ENCODE peak calls at places on chromosomes 3 and 15, in seven cellular contexts. N is AG09309; J is OCI-LY7; X is mesothelial cell of epicardium; B is activated CD8-positive, alpha-beta T cell treated with anti-CD3 and anti-CD28 coated beads for 36 hours; Z is brain microvascular endothelial cell; T is lower leg skin. Q is an unnamed sample.

GRCh38 chr3:177071496-177072156 is 125.7 kb downstream of the TBL1XR1 start:
- DNase-seq in N (no peak), J (no peak), X (no peak), B (no peak), Z (no peak), T (no peak), Q (no peak)

GRCh38 chr15:33860749-33861148 is 107.5 kb upstream of the CHRM5 start:
- DNase-seq in N (no peak), J (no peak), X (no peak), B (no peak), Z (peak; percentile 50), T (no peak), Q (no peak)

GRCh38 chr15:81407679-81408078 is 33.7 kb upstream of the TMC3 start:
- DNase-seq in N (no peak), J (no peak), X (no peak), B (no peak), Z (no peak), T (no peak), Q (no peak)

GRCh38 chr3:124053871-124054270 is 61.9 kb upstream of the ROPN1 start:
- DNase-seq in N (no peak), J (no peak), X (no peak), B (no peak), Z (no peak), T (no peak), Q (no peak)

GRCh38 chr3:128485283-128486156 is 7.5 kb downstream of the GATA2 start:
- DNase-seq in N (no peak), J (no peak), X (no peak), B (no peak), Z (no peak), T (no peak), Q (no peak)

GRCh38 chr15:92944946-92945521 is 44.9 kb downstream of the CHD2 start:
- DNase-seq in N (no peak), J (no peak), X (no peak), B (no peak), Z (no peak), T (no peak), Q (no peak)

GRCh38 chr3:179286331-179286730 is 35.4 kb upstream of the KCNMB3 start:
- DNase-seq in N (no peak), J (no peak), X (no peak), B (no peak), Z (no peak), T (no peak), Q (no peak)

GRCh38 chr3:23314981-23315805 is 112.1 kb downstream of the UBE2E2 start:
- DNase-seq in N (no peak), J (no peak), X (no peak), B (no peak), Z (no peak), T (no peak), Q (no peak)

GRCh38 chr3:87494264-87494663 is 217.9 kb upstream of the POU1F1 start:
- DNase-seq in N (no peak), J (no peak), X (no peak), B (no peak), Z (no peak), T (no peak), Q (no peak)

GRCh38 chr3:175914785-175915184 is 1055.7 kb downstream of the NAALADL2 start:
- DNase-seq in N (no peak), J (no peak), X (no peak), B (no peak), Z (no peak), T (no peak), Q (peak; percentile 9)

GRCh38 chr3:26550413-26550812 is 72.2 kb upstream of the LRRC3B start:
- DNase-seq in N (no peak), J (no peak), X (no peak), B (no peak), Z (no peak), T (no peak), Q (no peak)

GRCh38 chr3:162491957-162492356 is 995.3 kb downstream of the OTOL1 start:
- DNase-seq in N (no peak), J (no peak), X (no peak), B (no peak), Z (no peak), T (no peak), Q (no peak)

GRCh38 chr15:33700695-33701303 is 267.5 kb upstream of the CHRM5 start:
- DNase-seq in N (peak; percentile 24), J (peak; percentile 65), X (peak; percentile 82), B (peak; percentile 76), Z (peak; percentile 85), T (peak; percentile 93), Q (peak; percentile 55)

GRCh38 chr3:57221883-57222282 is 5.6 kb upstream of the APPL1 start:
- DNase-seq in N (no peak), J (no peak), X (no peak), B (no peak), Z (no peak), T (no peak), Q (no peak)

GRCh38 chr3:130820976-130821375 is 72.9 kb upstream of the ATP2C1 start:
- DNase-seq in N (peak; percentile 51), J (no peak), X (no peak), B (no peak), Z (peak; percentile 4), T (no peak), Q (no peak)

GRCh38 chr3:178629430-178630178 is 93.4 kb downstream of the KCNMB2 start:
- DNase-seq in N (no peak), J (no peak), X (no peak), B (no peak), Z (no peak), T (no peak), Q (no peak)

GRCh38 chr15:90872481-90873184 is 4.2 kb downstream of the FURIN start:
- DNase-seq in N (peak; percentile 44), J (no peak), X (no peak), B (peak; percentile 83), Z (peak; percentile 82), T (peak; percentile 85), Q (peak; percentile 70)

GRCh38 chr15:39172380-39173281 is 408.2 kb upstream of the THBS1 start:
- DNase-seq in N (no peak), J (no peak), X (no peak), B (no peak), Z (peak; percentile 74), T (no peak), Q (no peak)

GRCh38 chr3:27166888-27167287 is 202.3 kb downstream of the NEK10 start:
- DNase-seq in N (peak; percentile 98), J (no peak), X (no peak), B (no peak), Z (peak; percentile 93), T (no peak), Q (no peak)

GRCh38 chr15:65056868-65057548 is 10.8 kb downstream of the RASL12 start:
- DNase-seq in N (no peak), J (no peak), X (no peak), B (no peak), Z (peak; percentile 17), T (peak; percentile 65), Q (no peak)

DNA sequence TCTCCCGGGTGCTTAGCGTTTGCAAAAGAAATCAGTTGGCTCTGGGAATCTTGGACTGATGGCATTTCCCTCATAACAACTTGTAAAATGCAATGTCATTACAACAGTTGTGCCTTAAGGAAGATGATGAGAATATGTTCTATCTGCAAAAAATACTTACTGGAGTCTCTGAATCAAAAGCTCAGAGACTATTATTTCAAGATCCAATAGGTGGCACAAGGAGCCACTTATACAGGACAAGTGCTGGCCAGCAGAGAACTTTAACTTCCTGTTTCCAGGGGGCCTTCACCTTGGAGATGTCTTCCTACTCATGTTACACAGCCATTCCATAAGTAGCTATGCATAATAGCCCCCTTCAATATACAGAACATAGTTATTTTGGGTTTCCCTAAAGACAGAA is 8.9 kb upstream of the RPS27L start:
- DNase-seq in N (no peak), J (peak; percentile 45), X (no peak), B (no peak), Z (no peak), T (no peak), Q (peak; percentile 33)
- TF ChIP-seq CTCF in N (no peak), J (peak; percentile 67), X (no peak), B (peak; percentile 41), Z (peak; percentile 12), T (no peak), Q (no peak)

DNA sequence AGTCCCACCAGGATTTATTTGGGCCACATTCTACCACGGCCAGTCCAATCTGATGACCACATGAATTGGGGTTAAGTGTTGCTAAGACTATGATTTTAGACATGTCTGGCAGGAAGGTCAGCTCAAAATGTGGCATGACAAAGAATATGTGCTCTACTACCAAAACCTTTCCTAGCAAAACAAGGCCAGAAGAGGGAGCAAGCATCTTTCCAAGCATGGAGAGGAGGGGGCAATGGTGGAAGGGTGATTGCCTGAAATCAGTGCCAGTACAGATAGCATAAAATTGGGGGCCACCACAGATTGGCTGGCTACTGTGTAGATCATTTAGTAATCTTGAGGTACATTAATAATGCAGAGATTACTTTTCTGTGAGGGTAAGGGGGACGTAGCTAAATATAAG is 43.2 kb downstream of the TMEM39A start:
- DNase-seq in N (no peak), J (no peak), X (no peak), B (no peak), Z (no peak), T (no peak), Q (no peak)
- TF ChIP-seq CTCF in N (no peak), J (peak; percentile 42), X (no peak), B (no peak), Z (peak; percentile 43), T (no peak), Q (no peak)

DNA sequence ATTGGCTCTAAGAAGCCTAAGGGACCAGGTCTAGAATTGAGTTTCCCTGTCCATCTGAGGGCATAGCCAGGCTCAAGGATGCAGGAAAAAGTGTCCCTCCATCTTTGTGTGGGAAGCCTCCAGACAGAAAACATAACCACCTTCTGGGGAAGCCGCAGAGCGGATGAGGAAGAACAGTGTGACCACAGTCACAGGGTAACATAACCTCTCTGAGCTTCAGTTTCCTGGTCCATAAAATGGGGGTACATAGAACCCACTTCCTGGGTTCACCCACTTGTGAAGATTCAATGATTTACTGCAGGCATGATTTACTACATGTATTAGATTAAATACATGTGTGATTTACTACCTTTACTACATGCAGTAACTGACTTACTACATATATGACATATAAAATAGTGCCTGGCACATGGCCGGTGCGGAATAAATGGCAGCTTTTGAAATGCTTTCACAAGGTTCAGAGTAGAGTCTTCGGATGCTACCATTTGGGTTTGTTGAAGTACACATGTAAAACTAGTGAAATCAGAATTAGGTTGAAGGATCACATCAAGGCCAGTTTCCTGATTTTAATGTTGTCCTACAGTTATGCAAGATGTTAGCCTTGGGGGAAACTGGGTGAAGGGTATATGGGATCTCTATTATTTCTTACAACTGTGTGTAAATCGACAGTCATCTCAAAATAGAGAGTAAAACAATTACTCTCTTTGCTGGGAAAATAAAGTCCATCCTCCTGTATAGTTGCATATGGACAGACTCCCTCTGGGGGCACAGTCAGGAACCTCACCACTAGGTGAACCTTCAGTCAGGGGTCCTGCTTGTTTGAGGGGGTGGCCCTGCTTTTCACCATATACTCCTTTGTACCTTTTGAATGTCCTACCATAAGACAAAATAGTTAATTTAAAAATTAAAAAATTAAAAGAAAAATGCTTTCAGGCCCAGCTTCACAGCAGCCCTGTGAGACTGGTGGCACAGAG is 86.0 kb downstream of the SEMA5B start:
- DNase-seq in N (no peak), J (peak; percentile 17), X (no peak), B (peak; percentile 19), Z (no peak), T (no peak), Q (no peak)
- TF ChIP-seq CTCF in N (peak; percentile 53), J (peak; percentile 58), X (peak; percentile 15), B (peak; percentile 23), Z (peak; percentile 74), T (no peak), Q (no peak)

DNA sequence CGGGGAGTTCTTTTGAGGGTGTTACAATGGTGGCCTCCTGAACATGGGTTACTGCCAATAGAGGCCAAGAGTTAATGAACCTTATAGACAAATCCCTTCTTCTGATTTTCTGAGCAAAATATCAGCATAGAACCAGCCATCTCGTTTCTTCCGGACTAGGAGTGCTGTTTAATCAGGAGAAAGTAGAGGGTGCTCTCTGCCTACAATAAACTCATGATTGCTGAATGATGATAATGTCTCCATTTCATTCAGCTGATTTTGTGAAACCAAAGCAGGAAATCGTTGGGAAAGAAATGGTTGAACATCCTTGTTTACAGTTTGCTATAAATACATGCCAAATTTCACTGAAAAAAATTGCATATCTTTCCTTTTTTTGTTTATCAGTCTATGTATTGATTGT is 142.8 kb upstream of the PLSCR5 start:
- DNase-seq in N (peak; percentile 32), J (no peak), X (no peak), B (no peak), Z (peak; percentile 53), T (no peak), Q (no peak)
- TF ChIP-seq CTCF in N (peak; percentile 58), J (no peak), X (no peak), B (no peak), Z (peak; percentile 54), T (no peak), Q (no peak)